ENCODE peak calls at places on chromosomes 1 and 21, in four cellular contexts. J is pancreas, T is vagina, H is A549. K is an unnamed sample.

GRCh38 chr1:85334962-85335361 is 58.5 kb upstream of the BCL10 start:
- DNase-seq in J (no peak), T (no peak), H (no peak), K (no peak)

GRCh38 chr1:161001537-161001936 is 19.4 kb downstream of the F11R start:
- DNase-seq in J (no peak), T (no peak), H (no peak), K (no peak)

GRCh38 chr1:11708554-11709350 is 17.2 kb downstream of the DRAXIN start:
- DNase-seq in J (no peak), T (no peak), H (no peak), K (no peak)

GRCh38 chr1:179761296-179761695 is 18.2 kb downstream of the FAM163A start:
- DNase-seq in J (no peak), T (no peak), H (no peak), K (no peak)

GRCh38 chr1:158570480-158570879 is at the start of gene OR6P1:
- DNase-seq in J (no peak), T (no peak), H (no peak), K (no peak)

GRCh38 chr1:43520100-43520828 is 10.4 kb upstream of the PTPRF start:
- DNase-seq in J (no peak), T (no peak), H (no peak), K (no peak)

GRCh38 chr1:231541842-231542241 is 13.4 kb downstream of the TSNAX start:
- DNase-seq in J (no peak), T (no peak), H (no peak), K (no peak)

GRCh38 chr21:36080386-36080785 is 10.6 kb downstream of the CBR1 start:
- DNase-seq in J (no peak), T (no peak), H (no peak), K (no peak)

GRCh38 chr1:44040418-44040817 is 9.2 kb upstream of the SLC6A9 start:
- DNase-seq in J (no peak), T (no peak), H (no peak), K (no peak)

GRCh38 chr1:30743584-30744059 is 14.0 kb downstream of the LAPTM5 start:
- DNase-seq in J (no peak), T (no peak), H (no peak), K (no peak)

GRCh38 chr1:230643887-230644286 is 1.6 kb downstream of the COG2 start:
- DNase-seq in J (no peak), T (no peak), H (peak), K (no peak)

GRCh38 chr1:225733254-225733653 is 44.4 kb upstream of the SRP9 start:
- DNase-seq in J (no peak), T (no peak), H (no peak), K (no peak)

GRCh38 chr1:225737866-225738265 is 39.8 kb upstream of the SRP9 start:
- DNase-seq in J (no peak), T (no peak), H (no peak), K (no peak)

GRCh38 chr1:225737179-225737578 is 40.4 kb upstream of the SRP9 start:
- DNase-seq in J (no peak), T (no peak), H (peak), K (no peak)

GRCh38 chr1:225736651-225737097 is 41.0 kb upstream of the SRP9 start:
- DNase-seq in J (no peak), T (no peak), H (no peak), K (peak)

DNA sequence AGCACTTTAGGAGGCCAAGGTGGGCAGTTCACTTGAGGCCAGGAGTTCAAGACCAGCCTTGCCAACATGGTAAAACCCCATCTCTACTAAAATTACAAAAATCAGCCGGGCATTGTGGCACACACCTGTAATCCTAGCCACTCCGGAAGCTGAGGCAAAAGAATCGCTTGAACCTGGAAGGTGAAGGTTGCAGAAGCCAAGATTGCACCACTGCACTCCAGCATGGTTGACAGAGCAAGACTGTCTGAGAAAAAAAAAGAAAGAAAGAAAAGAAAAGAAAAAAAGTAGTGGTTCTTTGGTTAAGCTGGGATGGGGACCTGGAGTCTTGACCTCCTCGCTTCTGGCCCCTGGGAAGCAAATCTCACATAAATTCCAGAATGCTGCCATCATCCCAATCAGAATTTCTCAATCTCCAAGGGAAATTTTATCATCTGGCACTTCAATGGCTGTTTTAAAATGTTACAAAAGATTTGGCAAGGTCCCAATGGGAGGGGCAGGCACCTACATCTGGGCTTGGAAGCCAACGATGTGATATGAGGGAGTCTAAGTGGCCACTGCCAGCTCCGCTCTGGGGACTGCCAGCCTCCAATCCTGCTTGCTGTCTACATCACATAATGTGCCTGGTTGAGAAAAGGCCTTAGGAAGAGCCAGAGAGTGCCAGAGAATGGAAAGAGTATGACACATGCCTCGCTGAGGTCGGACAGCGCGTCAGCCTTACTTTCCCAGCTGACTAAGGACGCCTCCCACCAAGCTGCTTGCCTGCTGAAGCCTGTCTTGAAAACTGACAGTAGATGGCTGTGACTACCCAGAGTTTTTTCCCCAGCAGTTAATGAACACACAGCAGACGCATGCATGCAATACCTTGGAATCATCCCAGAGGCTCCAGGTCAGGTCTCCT is 42.1 kb upstream of the SRP9 start:
- DNase-seq in J (peak), T (peak), H (peak), K (peak)
- H3K4me3 ChIP-seq in J (no peak), T (no peak), H (no peak), K (no peak)

GRCh38 chr1:227449051-227449450 is 114.3 kb upstream of the ZNF678 start:
- DNase-seq in J (peak), T (no peak), H (no peak), K (peak)
- TF ChIP-seq CTCF in J (peak), T (no peak), H (peak), K (peak)

GRCh38 chr1:25618433-25618808 is 1.8 kb downstream of the MAN1C1 start:
- DNase-seq in J (no peak), T (no peak), H (no peak), K (no peak)
- H3K4me3 ChIP-seq in J (peak), T (peak), H (no peak), K (peak)

DNA sequence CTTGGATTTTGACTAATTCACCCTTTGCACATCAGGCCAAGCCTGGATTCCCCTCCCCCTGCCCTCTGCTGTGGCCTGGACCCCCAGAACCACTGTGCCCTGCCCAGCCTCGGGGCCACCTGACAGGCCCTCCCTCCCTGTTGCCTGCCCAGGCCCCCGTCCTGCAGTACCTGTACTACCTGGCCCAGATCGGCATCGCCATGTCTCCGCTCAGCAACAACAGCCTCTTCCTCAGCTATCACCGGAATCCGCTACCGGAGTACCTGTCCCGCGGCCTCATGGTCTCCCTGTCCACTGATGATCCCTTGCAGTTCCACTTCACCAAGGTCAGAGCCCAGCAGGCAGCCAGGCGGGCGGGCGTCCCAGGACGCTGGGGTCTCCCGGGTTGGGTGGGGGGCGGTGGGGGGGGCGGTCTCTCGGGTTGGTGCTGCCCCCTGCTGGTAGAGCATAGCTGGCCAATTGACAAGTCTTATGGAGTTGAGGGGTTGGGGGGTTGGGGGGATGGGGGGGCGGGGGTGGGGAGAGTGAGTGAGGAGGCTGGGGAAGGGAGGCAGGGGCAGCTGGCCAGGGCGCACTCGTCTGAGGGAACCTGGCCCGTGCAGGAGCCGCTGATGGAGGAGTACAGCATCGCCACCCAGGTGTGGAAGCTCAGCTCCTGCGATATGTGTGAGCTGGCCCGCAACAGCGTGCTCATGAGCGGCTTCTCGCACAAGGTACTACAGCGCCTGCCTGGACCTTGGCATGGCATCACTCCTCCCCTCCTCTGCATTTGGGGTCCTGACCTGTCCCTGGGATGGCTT is 10.6 kb downstream of the AMPD2 start:
- DNase-seq in J (peak), T (peak), H (no peak), K (no peak)
- TF ChIP-seq CTCF in J (no peak), T (no peak), H (peak), K (no peak)

GRCh38 chr21:34880401-34880800 is 168.7 kb downstream of the RUNX1 start:
- DNase-seq in J (no peak), T (peak), H (no peak), K (peak)

GRCh38 chr21:34881894-34882371 is 167.2 kb downstream of the RUNX1 start:
- DNase-seq in J (no peak), T (peak), H (no peak), K (peak)

GRCh38 chr21:34882719-34883131 is 166.4 kb downstream of the RUNX1 start:
- DNase-seq in J (no peak), T (no peak), H (no peak), K (peak)

GRCh38 chr21:34883501-34884271 is 165.4 kb downstream of the RUNX1 start:
- DNase-seq in J (no peak), T (peak), H (no peak), K (no peak)

GRCh38 chr21:34881421-34881820 is 167.7 kb downstream of the RUNX1 start:
- DNase-seq in J (no peak), T (peak), H (no peak), K (peak)
- H3K4me3 ChIP-seq in J (no peak), T (no peak), H (peak), K (peak)

DNA sequence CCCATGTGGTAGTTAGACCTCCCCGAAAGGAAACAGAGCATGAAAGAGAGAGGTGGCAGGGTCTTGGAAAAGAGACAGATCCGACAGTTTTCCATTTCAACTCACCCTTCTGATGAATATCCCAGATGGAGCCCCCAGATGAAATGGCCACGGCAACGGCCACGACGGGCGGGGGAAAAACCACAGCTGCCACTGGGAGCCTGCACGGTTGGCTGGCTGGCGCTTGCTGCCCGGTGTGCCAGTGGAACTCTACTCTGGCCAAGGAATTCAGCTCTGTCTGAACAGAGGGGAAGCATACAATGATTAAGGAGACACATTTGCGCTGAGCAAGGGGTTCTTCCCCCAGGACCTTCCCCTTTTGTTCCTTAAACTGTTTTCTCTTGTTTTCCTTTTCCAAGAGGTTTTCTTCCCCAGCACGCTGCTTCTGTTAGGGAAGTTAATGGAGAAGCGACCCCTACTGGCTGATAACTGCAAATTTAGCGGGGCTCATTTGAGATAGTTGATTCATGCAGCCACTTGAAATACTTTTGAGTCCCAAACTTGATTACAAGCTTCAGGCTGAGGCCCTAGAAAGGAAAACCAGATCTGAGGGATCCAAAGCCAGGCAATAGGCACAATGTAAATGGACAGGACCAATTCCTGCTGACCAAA is 1122.5 kb downstream of the NCAM2 start:
- DNase-seq in J (no peak), T (no peak), H (no peak), K (no peak)
- TF ChIP-seq CTCF in J (no peak), T (no peak), H (no peak), K (no peak)

GRCh38 chr21:39034590-39035536 is 148.4 kb downstream of the PSMG1 start:
- DNase-seq in J (no peak), T (no peak), H (no peak), K (no peak)
- H3K4me3 ChIP-seq in J (no peak), T (no peak), H (no peak), K (no peak)

GRCh38 chr1:116934586-116935207 is 25.0 kb downstream of the PTGFRN start:
- DNase-seq in J (no peak), T (no peak), H (no peak), K (no peak)
- TF ChIP-seq CTCF in J (no peak), T (no peak), H (no peak), K (no peak)

GRCh38 chr1:205811660-205812059 is 1.3 kb downstream of the SLC41A1 start:
- DNase-seq in J (peak), T (no peak), H (no peak), K (peak)

GRCh38 chr1:205809469-205809868 is 3.5 kb downstream of the SLC41A1 start:
- DNase-seq in J (no peak), T (no peak), H (no peak), K (no peak)

GRCh38 chr1:205812271-205812877 is 624 bp downstream of the SLC41A1 start:
- DNase-seq in J (peak), T (no peak), H (peak), K (no peak)

GRCh38 chr1:205809942-205810345 is 3.1 kb downstream of the SLC41A1 start:
- DNase-seq in J (peak), T (no peak), H (no peak), K (no peak)

GRCh38 chr1:205810448-205811157 is 2.4 kb downstream of the SLC41A1 start:
- DNase-seq in J (no peak), T (no peak), H (peak), K (no peak)
- H3K4me3 ChIP-seq in J (peak), T (no peak), H (no peak), K (no peak)

GRCh38 chr1:76470166-76470565 is 395.6 kb downstream of the ST6GALNAC3 start:
- DNase-seq in J (no peak), T (no peak), H (no peak), K (no peak)
- TF ChIP-seq CTCF in J (no peak), T (no peak), H (no peak), K (no peak)